ENCODE peak calls at places on chromosome 20, in five cellular contexts. C is mammary epithelial cell, X is neural crest cell, L is HFFc6, G is HFF-Myc. Y is an unnamed sample.
A peak's percentile ranks its signal among the peaks of the same experiment; 100 is the strongest.

GRCh38 chr20:9079038-9079731 is 10.3 kb downstream of the PLCB4 start:
- DNase-seq in C (no peak), X (no peak), L (no peak), G (no peak), Y (no peak)

GRCh38 chr20:24634855-24635254 is 165.4 kb downstream of the SYNDIG1 start:
- DNase-seq in C (peak; percentile 81), X (no peak), L (peak; percentile 93), G (peak; percentile 58), Y (no peak)

GRCh38 chr20:12936020-12936419 is 72.8 kb upstream of the SPTLC3 start:
- DNase-seq in C (no peak), X (no peak), L (no peak), G (no peak), Y (no peak)

GRCh38 chr20:16493486-16493885 is 79.8 kb downstream of the KIF16B start:
- DNase-seq in C (no peak), X (no peak), L (no peak), G (no peak), Y (no peak)

GRCh38 chr20:46199198-46199597 is 81.1 kb downstream of the CD40 start:
- DNase-seq in C (no peak), X (no peak), L (no peak), G (no peak), Y (no peak)

GRCh38 chr20:325889-326644 is 715 bp downstream of the SOX12 start:
- DNase-seq in C (peak; percentile 30), X (peak; percentile 60), L (peak; percentile 63), G (no peak), Y (peak; percentile 67)

GRCh38 chr20:28562510-28562898 is 2695.0 kb upstream of the DEFB115 start:
- DNase-seq in C (no peak), X (no peak), L (peak; percentile 76), G (no peak), Y (no peak)

GRCh38 chr20:44247676-44248419 is 740 bp downstream of the GDAP1L1 start:
- DNase-seq in C (peak; percentile 5), X (peak; percentile 73), L (peak; percentile 0), G (peak; percentile 9), Y (peak; percentile 89)

GRCh38 chr20:2750343-2751251 is 49.8 kb downstream of the CPXM1 start:
- DNase-seq in C (peak; percentile 20), X (no peak), L (peak; percentile 30), G (no peak), Y (no peak)

GRCh38 chr20:44730441-44730840 is 15.2 kb upstream of the KCNK15 start:
- DNase-seq in C (peak; percentile 93), X (no peak), L (peak; percentile 97), G (peak; percentile 84), Y (no peak)

GRCh38 chr20:17612287-17612974 is 42.6 kb downstream of the DSTN start:
- DNase-seq in C (peak; percentile 41), X (no peak), L (peak; percentile 59), G (no peak), Y (no peak)

GRCh38 chr20:51735728-51736600 is 32.2 kb downstream of the ATP9A start:
- DNase-seq in C (no peak), X (no peak), L (no peak), G (no peak), Y (no peak)
- TF ChIP-seq CTCF in C (no peak), X (no peak), L (no peak), G (no peak), Y (no peak)

GRCh38 chr20:36439040-36439730 is 102.1 kb upstream of the MYL9 start:
- DNase-seq in C (peak; percentile 37), X (peak; percentile 79), L (peak; percentile 18), G (no peak), Y (peak; percentile 87)

GRCh38 chr20:36441027-36441414 is 100.3 kb upstream of the MYL9 start:
- DNase-seq in C (no peak), X (no peak), L (no peak), G (no peak), Y (no peak)

GRCh38 chr20:36440370-36441026 is 100.8 kb upstream of the MYL9 start:
- DNase-seq in C (no peak), X (no peak), L (no peak), G (no peak), Y (no peak)

GRCh38 chr20:36441416-36441815 is 99.9 kb upstream of the MYL9 start:
- DNase-seq in C (no peak), X (no peak), L (no peak), G (no peak), Y (no peak)

GRCh38 chr20:36439731-36440072 is 101.6 kb upstream of the MYL9 start:
- DNase-seq in C (no peak), X (no peak), L (no peak), G (no peak), Y (no peak)
- TF ChIP-seq CTCF in C (no peak), X (peak; percentile 31), L (peak; percentile 61), G (no peak), Y (no peak)

GRCh38 chr20:64037199-64037497 is 1.2 kb downstream of the C20orf204 start:
- DNase-seq in C (no peak), X (no peak), L (no peak), G (no peak), Y (no peak)

GRCh38 chr20:64038252-64038578 is 2.2 kb downstream of the C20orf204 start:
- DNase-seq in C (no peak), X (no peak), L (no peak), G (no peak), Y (no peak)

GRCh38 chr20:64039293-64040160 is 3.5 kb downstream of the C20orf204 start:
- DNase-seq in C (no peak), X (no peak), L (no peak), G (no peak), Y (peak; percentile 22)

GRCh38 chr20:64037498-64038213 is 1.7 kb downstream of the C20orf204 start:
- DNase-seq in C (no peak), X (no peak), L (no peak), G (no peak), Y (no peak)

DNA sequence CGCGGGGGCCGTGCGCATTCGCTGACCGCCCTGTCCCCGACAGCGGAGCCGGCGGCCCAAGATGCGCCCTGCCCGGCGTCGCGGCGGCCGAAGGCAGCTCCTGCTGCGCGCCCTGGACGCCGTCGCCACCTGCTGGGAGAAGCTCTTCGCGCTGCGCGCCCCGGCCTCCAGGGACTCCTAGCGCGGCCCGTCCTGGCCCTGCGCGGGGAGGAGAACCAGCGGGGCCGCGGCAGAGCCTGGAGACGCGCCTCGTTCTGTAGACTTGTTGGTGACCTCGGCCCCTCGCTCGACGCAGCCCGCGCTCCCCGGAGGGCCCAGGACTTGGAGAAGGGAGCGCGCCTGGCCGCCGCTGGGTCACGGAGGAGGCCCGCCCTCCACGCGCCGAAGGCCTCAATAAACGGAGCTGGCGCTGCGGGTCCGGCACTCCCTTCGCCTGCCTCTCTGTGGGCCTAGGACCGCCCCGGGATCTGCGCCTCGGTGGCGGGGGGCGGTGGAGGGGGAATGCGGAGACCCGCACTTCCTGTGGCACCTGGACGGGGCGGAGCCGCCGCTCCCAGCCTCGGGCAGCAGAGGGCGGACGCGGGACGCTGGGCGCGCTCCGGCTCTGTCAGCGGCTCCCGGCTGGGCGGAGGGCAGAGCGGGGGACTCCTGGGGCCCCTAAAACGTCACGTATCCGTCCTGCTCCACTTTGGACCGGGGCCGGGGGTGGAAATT is 2.8 kb downstream of the C20orf204 start:
- DNase-seq in C (peak; percentile 80), X (peak; percentile 71), L (peak; percentile 18), G (no peak), Y (peak; percentile 98)
- TF ChIP-seq CTCF in C (peak; percentile 78), X (peak; percentile 72), L (peak; percentile 79), G (peak; percentile 61), Y (peak; percentile 68)

GRCh38 chr20:53580376-53581111 is 13.1 kb downstream of the ZNF217 start:
- DNase-seq in C (no peak), X (no peak), L (no peak), G (no peak), Y (no peak)
- TF ChIP-seq CTCF in C (no peak), X (peak; percentile 46), L (peak; percentile 62), G (no peak), Y (no peak)

GRCh38 chr20:59628171-59628570 is 23.8 kb downstream of the PHACTR3 start:
- DNase-seq in C (no peak), X (no peak), L (no peak), G (no peak), Y (no peak)
- TF ChIP-seq CTCF in C (no peak), X (no peak), L (no peak), G (no peak), Y (no peak)

Y was measured in endothelial cell.